ENCODE peak calls at places on chromosomes 16 and 17, in ten cellular contexts. Z is heart right ventricle; V is DND-41; W is colonic mucosa; B is right cardiac atrium; F is uterus; L is effector memory CD4-positive, alpha-beta T cell; I is CD8-positive, alpha-beta memory T cell; K is lower leg skin; R is Peyer's patch. J is an unnamed sample.

GRCh38 chr17:57885148-57885915 is 35.5 kb upstream of the MRPS23 start:
- DNase-seq in Z (no peak), V (no peak), W (no peak), B (no peak), F (no peak), L (no peak), I (no peak), K (no peak), R (no peak), J (no peak)

GRCh38 chr17:38554430-38555350 is 51.1 kb downstream of the SRCIN1 start:
- DNase-seq in Z (no peak), V (no peak), W (no peak), B (no peak), F (no peak), L (no peak), I (no peak), K (no peak), R (no peak), J (no peak)

GRCh38 chr17:43927101-43927935 is 15.0 kb downstream of the PPY start:
- DNase-seq in Z (no peak), V (no peak), W (peak), B (peak), F (no peak), L (no peak), I (no peak), K (no peak), R (peak), J (peak)

GRCh38 chr17:9279911-9280310 is 258.6 kb downstream of the NTN1 start:
- DNase-seq in Z (no peak), V (no peak), W (no peak), B (no peak), F (no peak), L (no peak), I (no peak), K (peak), R (no peak), J (no peak)

GRCh38 chr16:85461814-85462404 is 151.2 kb upstream of the GSE1 start:
- DNase-seq in Z (no peak), V (peak), W (peak), B (peak), F (peak), L (no peak), I (no peak), K (no peak), R (no peak), J (no peak)

GRCh38 chr17:20008242-20009051 is 712 bp upstream of the SPECC1 start:
- DNase-seq in Z (peak), V (no peak), W (peak), B (no peak), F (peak), L (no peak), I (peak), K (no peak), R (peak), J (no peak)

GRCh38 chr17:17779015-17779611 is 57.7 kb downstream of the SREBF1 start:
- DNase-seq in Z (peak), V (no peak), W (no peak), B (no peak), F (peak), L (no peak), I (no peak), K (no peak), R (no peak), J (no peak)

GRCh38 chr16:8632675-8633182 is 11.2 kb downstream of the METTL22 start:
- DNase-seq in Z (peak), V (no peak), W (peak), B (peak), F (no peak), L (no peak), I (no peak), K (no peak), R (no peak), J (no peak)

GRCh38 chr16:66275795-66276428 is 90.6 kb upstream of the CDH5 start:
- DNase-seq in Z (no peak), V (peak), W (peak), B (no peak), F (no peak), L (no peak), I (no peak), K (peak), R (peak), J (peak)

GRCh38 chr17:59521465-59522126 is 43.8 kb upstream of the DHX40 start:
- DNase-seq in Z (peak), V (peak), W (peak), B (peak), F (peak), L (peak), I (peak), K (no peak), R (peak), J (peak)

GRCh38 chr16:70295634-70296033 is 3.4 kb upstream of the DDX19B start:
- DNase-seq in Z (no peak), V (no peak), W (no peak), B (no peak), F (no peak), L (no peak), I (no peak), K (no peak), R (no peak), J (no peak)

GRCh38 chr17:41691031-41691777 is 2.5 kb downstream of the EIF1 start:
- DNase-seq in Z (no peak), V (no peak), W (no peak), B (no peak), F (no peak), L (no peak), I (peak), K (no peak), R (no peak), J (no peak)

GRCh38 chr17:60749050-60749449 is 71.4 kb downstream of the BCAS3 start:
- DNase-seq in Z (no peak), V (no peak), W (no peak), B (no peak), F (no peak), L (no peak), I (no peak), K (no peak), R (no peak), J (no peak)

GRCh38 chr16:41439-42068 is 11.9 kb downstream of the POLR3K start:
- DNase-seq in Z (no peak), V (no peak), W (no peak), B (peak), F (no peak), L (no peak), I (no peak), K (no peak), R (no peak), J (no peak)

GRCh38 chr16:15523939-15524338 is 89.6 kb downstream of the BMERB1 start:
- DNase-seq in Z (no peak), V (no peak), W (no peak), B (no peak), F (no peak), L (no peak), I (no peak), K (no peak), R (no peak), J (no peak)

GRCh38 chr17:28599311-28600184 is 723 bp upstream of the SPAG5 start:
- DNase-seq in Z (peak), V (peak), W (peak), B (peak), F (peak), L (peak), I (peak), K (peak), R (peak), J (peak)

GRCh38 chr16:87687571-87687910 is 78.2 kb downstream of the KLHDC4 start:
- DNase-seq in Z (no peak), V (no peak), W (no peak), B (no peak), F (no peak), L (no peak), I (no peak), K (no peak), R (no peak), J (no peak)

GRCh38 chr16:64489449-64489848 is 632.4 kb downstream of the CDH11 start:
- DNase-seq in Z (no peak), V (no peak), W (no peak), B (no peak), F (no peak), L (no peak), I (no peak), K (no peak), R (no peak), J (no peak)

GRCh38 chr17:31148205-31148604 is 53.4 kb downstream of the NF1 start:
- DNase-seq in Z (no peak), V (no peak), W (no peak), B (no peak), F (no peak), L (no peak), I (no peak), K (no peak), R (no peak), J (no peak)

GRCh38 chr16:15961557-15962205 is 12.3 kb downstream of the ABCC1 start:
- DNase-seq in Z (no peak), V (no peak), W (no peak), B (no peak), F (no peak), L (no peak), I (no peak), K (no peak), R (no peak), J (no peak)

GRCh38 chr17:82705756-82706155 is 7.3 kb upstream of the RAB40B start:
- DNase-seq in Z (no peak), V (no peak), W (no peak), B (peak), F (no peak), L (no peak), I (no peak), K (no peak), R (no peak), J (no peak)

GRCh38 chr17:28492352-28493310 is 13.5 kb upstream of the FOXN1 start:
- DNase-seq in Z (no peak), V (no peak), W (no peak), B (no peak), F (no peak), L (no peak), I (no peak), K (no peak), R (no peak), J (no peak)

GRCh38 chr17:58189436-58190146 is 2.9 kb upstream of the EPX start:
- DNase-seq in Z (peak), V (no peak), W (no peak), B (peak), F (no peak), L (no peak), I (no peak), K (peak), R (peak), J (peak)

GRCh38 chr17:58330544-58330996 is 2.0 kb upstream of the TSPOAP1 start:
- DNase-seq in Z (no peak), V (peak), W (no peak), B (no peak), F (no peak), L (no peak), I (no peak), K (no peak), R (no peak), J (no peak)

GRCh38 chr17:19677736-19678379 is 29.3 kb downstream of the ALDH3A2 start:
- DNase-seq in Z (no peak), V (no peak), W (no peak), B (no peak), F (no peak), L (no peak), I (no peak), K (peak), R (no peak), J (no peak)

GRCh38 chr16:66263168-66263972 is 103.1 kb upstream of the CDH5 start:
- DNase-seq in Z (no peak), V (no peak), W (no peak), B (no peak), F (no peak), L (no peak), I (no peak), K (peak), R (no peak), J (no peak)

GRCh38 chr17:781920-782731 is at the start of the genes GLOD4 and MRM3:
- DNase-seq in Z (peak), V (peak), W (peak), B (peak), F (peak), L (peak), I (peak), K (peak), R (peak), J (peak)

GRCh38 chr17:51164911-51165679 is 1.1 kb upstream of the NME2 start:
- DNase-seq in Z (no peak), V (no peak), W (no peak), B (peak), F (no peak), L (no peak), I (no peak), K (peak), R (no peak), J (no peak)

GRCh38 chr16:82761236-82761635 is 134.5 kb downstream of the CDH13 start:
- DNase-seq in Z (peak), V (no peak), W (no peak), B (peak), F (peak), L (no peak), I (no peak), K (peak), R (peak), J (peak)

DNA sequence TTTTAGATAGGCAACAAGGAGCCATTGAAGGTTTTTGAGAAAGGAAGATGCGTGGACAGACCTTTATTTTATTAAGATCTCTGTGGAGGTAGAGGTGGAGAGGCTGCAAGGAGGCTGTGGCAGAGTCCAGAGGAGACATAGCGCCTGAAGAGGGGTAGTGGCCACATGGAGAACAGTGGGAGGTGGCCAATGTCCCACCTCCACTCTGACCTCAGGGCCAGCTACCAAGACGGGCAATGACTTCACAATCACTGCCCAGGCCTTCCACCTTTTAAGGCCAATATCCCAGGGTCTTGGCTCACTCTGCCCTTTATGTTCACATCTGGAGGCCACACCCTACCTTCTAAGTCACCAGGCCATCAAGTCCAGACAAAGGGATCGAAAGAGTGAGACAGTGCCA is at the start of gene C16orf78:
- DNase-seq in Z (no peak), V (no peak), W (no peak), B (no peak), F (no peak), L (no peak), I (no peak), K (no peak), R (no peak), J (no peak)
- H3K4me3 ChIP-seq in Z (no peak), V (no peak), W (no peak), B (no peak), F (no peak), L (no peak), I (no peak), K (no peak), R (no peak), J (no peak)

DNA sequence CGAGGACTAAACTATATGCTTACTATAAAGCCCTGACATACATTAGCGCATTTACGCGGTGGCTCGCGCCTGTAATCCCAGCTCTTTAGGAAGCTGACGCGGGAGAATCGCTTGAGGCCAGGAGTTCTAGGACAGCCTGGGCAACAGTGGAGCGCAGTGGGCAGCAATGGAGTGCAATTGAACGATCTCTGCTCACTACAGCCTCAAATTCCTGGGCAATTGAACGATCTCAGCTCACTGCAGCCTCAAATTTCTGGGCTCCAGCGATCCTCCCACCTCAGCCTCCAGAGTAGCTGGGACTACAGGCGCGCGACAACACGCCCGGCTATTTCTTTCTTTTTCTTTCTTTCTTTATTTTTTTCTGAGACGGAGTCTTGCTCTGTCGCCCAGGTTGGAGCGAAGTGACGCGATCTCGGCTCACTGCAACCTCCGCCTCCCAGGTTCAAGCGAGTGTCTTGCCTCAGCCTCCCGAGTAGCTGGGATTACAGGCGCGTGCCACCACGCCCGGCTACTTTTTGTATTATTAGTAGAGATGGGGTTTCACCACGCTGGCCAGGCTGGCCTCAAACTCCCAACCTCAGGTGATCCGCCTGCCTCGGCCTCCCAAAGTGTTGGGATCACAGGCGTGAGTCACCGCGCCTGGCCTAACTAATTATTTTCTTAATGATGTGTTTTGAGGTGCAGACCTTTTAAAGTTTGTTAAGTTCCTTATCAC is 506 bp upstream of the COG7 start:
- DNase-seq in Z (no peak), V (no peak), W (no peak), B (no peak), F (no peak), L (no peak), I (no peak), K (no peak), R (no peak), J (no peak)
- H3K4me3 ChIP-seq in Z (peak), V (peak), W (peak), B (peak), F (peak), L (peak), I (peak), K (peak), R (peak), J (peak)

DNA sequence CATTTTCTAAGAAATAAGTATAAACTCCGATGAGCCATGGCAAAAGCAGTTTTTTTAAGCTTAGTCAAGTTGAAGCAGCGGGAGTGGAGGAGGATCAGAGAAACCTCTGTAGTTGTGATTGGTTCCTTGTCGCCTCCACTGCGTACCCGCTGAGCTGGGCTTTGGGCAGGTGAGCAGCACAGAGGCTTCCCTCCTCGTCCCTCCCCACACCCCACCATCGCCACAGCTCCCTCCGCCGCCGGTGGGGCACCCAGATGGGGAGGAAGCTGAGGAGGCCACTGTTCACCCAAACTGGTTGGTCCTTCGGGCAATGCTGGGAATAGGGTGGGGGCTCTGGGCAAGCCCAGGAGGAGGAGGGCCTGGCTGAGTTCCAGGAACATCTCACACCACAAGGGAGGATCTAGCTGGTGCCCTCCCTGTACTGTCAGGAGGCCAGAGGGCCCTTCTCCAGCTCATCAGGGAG is 5.2 kb upstream of the MRPL38 start:
- DNase-seq in Z (no peak), V (peak), W (no peak), B (peak), F (peak), L (no peak), I (no peak), K (no peak), R (no peak), J (no peak)
- H3K4me3 ChIP-seq in Z (no peak), V (no peak), W (no peak), B (no peak), F (no peak), L (no peak), I (no peak), K (no peak), R (no peak), J (no peak)

GRCh38 chr16:1430759-1431496 is at the start of gene PERCC1:
- DNase-seq in Z (no peak), V (no peak), W (no peak), B (no peak), F (no peak), L (no peak), I (no peak), K (no peak), R (no peak), J (peak)

GRCh38 chr16:1433756-1434155 is 2.9 kb downstream of the PERCC1 start:
- DNase-seq in Z (no peak), V (no peak), W (no peak), B (no peak), F (no peak), L (no peak), I (no peak), K (no peak), R (no peak), J (no peak)

GRCh38 chr16:1433263-1433560 is 2.3 kb downstream of the PERCC1 start:
- DNase-seq in Z (no peak), V (no peak), W (no peak), B (no peak), F (no peak), L (no peak), I (no peak), K (no peak), R (no peak), J (no peak)

GRCh38 chr16:1431497-1432270 is 806 bp downstream of the PERCC1 start:
- DNase-seq in Z (no peak), V (no peak), W (no peak), B (no peak), F (no peak), L (no peak), I (no peak), K (no peak), R (no peak), J (no peak)

DNA sequence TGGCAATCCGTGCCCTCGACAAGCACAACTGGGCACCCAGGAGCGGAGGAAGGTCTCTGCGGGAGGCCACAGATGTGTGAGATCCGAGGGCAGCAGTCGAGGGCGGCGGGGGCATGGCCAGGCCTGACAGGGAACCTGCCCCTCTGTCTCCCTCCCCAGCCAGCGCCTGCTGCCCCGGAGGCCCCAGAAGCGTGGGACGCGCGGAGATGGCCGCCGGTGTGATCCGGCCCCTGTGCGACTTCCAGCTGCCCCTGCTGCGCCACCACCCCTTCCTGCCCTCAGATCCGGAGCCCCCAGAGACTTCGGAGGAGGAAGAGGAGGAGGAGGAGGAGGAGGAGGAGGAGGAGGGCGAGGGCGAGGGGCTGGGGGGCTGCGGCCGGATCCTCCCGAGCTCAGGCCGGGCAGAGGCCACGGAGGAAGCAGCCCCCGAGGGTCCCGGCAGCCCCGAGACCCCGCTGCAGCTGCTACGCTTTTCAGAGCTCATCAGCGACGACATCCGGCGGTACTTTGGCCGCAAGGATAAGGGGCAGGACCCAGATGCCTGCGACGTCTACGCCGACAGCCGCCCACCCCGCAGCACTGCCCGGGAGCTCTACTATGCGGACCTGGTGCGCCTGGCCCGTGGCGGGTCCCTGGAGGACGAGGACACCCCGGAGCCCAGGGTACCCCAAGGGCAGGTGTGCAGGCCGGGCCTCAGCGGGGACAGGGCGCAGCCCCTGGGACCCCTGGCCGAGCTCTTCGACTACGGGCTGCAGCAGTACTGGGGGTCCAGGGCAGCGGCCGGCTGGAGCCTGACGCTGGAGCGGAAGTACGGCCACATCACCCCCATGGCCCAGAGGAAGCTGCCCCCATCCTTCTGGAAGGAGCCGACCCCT is 1.7 kb downstream of the PERCC1 start:
- DNase-seq in Z (peak), V (no peak), W (no peak), B (peak), F (no peak), L (no peak), I (no peak), K (no peak), R (no peak), J (no peak)
- H3K4me3 ChIP-seq in Z (peak), V (no peak), W (no peak), B (no peak), F (no peak), L (no peak), I (no peak), K (no peak), R (peak), J (no peak)

GRCh38 chr16:26614102-26614864 is 452.4 kb upstream of the C16orf82 start:
- DNase-seq in Z (no peak), V (peak), W (no peak), B (no peak), F (no peak), L (no peak), I (no peak), K (no peak), R (no peak), J (no peak)
- H3K4me3 ChIP-seq in Z (no peak), V (no peak), W (no peak), B (no peak), F (no peak), L (no peak), I (no peak), K (no peak), R (no peak), J (no peak)

DNA sequence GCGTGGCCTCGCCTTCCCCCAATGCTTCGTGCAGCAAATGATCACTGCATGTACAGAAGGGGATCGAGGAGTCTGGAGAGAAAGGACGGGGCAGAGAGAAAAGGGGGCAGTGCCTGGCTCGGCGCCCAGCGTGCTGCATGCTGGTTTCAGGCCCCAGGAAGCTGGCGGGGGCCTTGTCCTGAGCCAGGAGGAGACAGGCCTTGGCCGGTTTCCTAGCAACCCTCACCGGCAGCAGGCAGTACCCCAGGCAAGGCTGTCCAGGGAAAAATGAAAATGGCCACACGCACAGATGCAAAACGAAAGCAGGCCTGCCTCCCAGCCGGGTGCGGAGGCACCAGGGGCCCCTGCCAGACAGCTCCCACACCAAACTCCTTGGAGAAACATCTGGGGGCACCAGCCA is 126.3 kb downstream of the ZFHX3 start:
- DNase-seq in Z (no peak), V (no peak), W (no peak), B (peak), F (peak), L (no peak), I (no peak), K (no peak), R (no peak), J (no peak)
- H3K4me3 ChIP-seq in Z (no peak), V (peak), W (no peak), B (no peak), F (peak), L (no peak), I (no peak), K (no peak), R (no peak), J (peak)

J was measured in stomach.